ENCODE peak calls at places on chromosome 15, in six cellular contexts. One of them, this sample, is unnamed. For H3K9me3, the result is how much of the 10 kb centered on the place peaks cover.

GRCh38 chr15:73346735-73347312 is 21.9 kb downstream of the HCN4 start:
- DNase-seq in A549: peak
- DNase-seq in fibroblast of lung: peak
- DNase-seq in endodermal cell: peak
- DNase-seq in PC-3: peak
- DNase-seq in ovary: peak
- DNase-seq in this sample: peak

GRCh38 chr15:65980824-65981456 is 111.6 kb downstream of the RAB11A start:
- DNase-seq in A549: peak
- DNase-seq in fibroblast of lung: peak
- DNase-seq in endodermal cell: peak
- DNase-seq in PC-3: peak
- DNase-seq in ovary: peak
- DNase-seq in this sample: peak

GRCh38 chr15:72859023-72859756 is 75.6 kb upstream of the ADPGK start:
- DNase-seq in A549: no peak
- DNase-seq in fibroblast of lung: no peak
- DNase-seq in endodermal cell: no peak
- DNase-seq in PC-3: no peak
- DNase-seq in ovary: no peak
- DNase-seq in this sample: no peak

GRCh38 chr15:48096813-48097212 is 24.0 kb upstream of the SLC24A5 start:
- DNase-seq in A549: no peak
- DNase-seq in fibroblast of lung: peak
- DNase-seq in endodermal cell: no peak
- DNase-seq in PC-3: peak
- DNase-seq in ovary: no peak
- DNase-seq in this sample: peak

GRCh38 chr15:92719024-92719423 is 63.4 kb upstream of the FAM174B start:
- DNase-seq in A549: no peak
- DNase-seq in fibroblast of lung: no peak
- DNase-seq in endodermal cell: no peak
- DNase-seq in PC-3: no peak
- DNase-seq in ovary: no peak
- DNase-seq in this sample: peak

GRCh38 chr15:42090781-42091180 is 3.6 kb downstream of the PLA2G4D start:
- DNase-seq in A549: no peak
- DNase-seq in fibroblast of lung: no peak
- DNase-seq in endodermal cell: no peak
- DNase-seq in PC-3: no peak
- DNase-seq in ovary: no peak
- DNase-seq in this sample: no peak

GRCh38 chr15:63905558-63906265 is 72.0 kb upstream of the HERC1 start:
- DNase-seq in A549: no peak
- DNase-seq in fibroblast of lung: no peak
- DNase-seq in endodermal cell: no peak
- DNase-seq in PC-3: no peak
- DNase-seq in ovary: peak
- DNase-seq in this sample: no peak

GRCh38 chr15:74202461-74203401 is at the start of gene STRA6:
- DNase-seq in A549: peak
- DNase-seq in fibroblast of lung: peak
- DNase-seq in endodermal cell: peak
- DNase-seq in PC-3: no peak
- DNase-seq in ovary: peak
- DNase-seq in this sample: peak

GRCh38 chr15:41350057-41350717 is 17.5 kb downstream of the NUSAP1 start:
- DNase-seq in A549: no peak
- DNase-seq in fibroblast of lung: no peak
- DNase-seq in endodermal cell: no peak
- DNase-seq in PC-3: no peak
- DNase-seq in ovary: peak
- DNase-seq in this sample: no peak

GRCh38 chr15:29728418-29728817 is 93.8 kb downstream of the TJP1 start:
- DNase-seq in A549: no peak
- DNase-seq in fibroblast of lung: no peak
- DNase-seq in endodermal cell: no peak
- DNase-seq in PC-3: no peak
- DNase-seq in ovary: no peak
- DNase-seq in this sample: no peak

GRCh38 chr15:48936666-48937065 is 27.1 kb downstream of the SHC4 start:
- DNase-seq in A549: no peak
- DNase-seq in fibroblast of lung: peak
- DNase-seq in endodermal cell: no peak
- DNase-seq in PC-3: no peak
- DNase-seq in ovary: no peak
- DNase-seq in this sample: peak

GRCh38 chr15:39188930-39189329 is 391.9 kb upstream of the THBS1 start:
- DNase-seq in A549: peak
- DNase-seq in fibroblast of lung: peak
- DNase-seq in endodermal cell: no peak
- DNase-seq in PC-3: peak
- DNase-seq in ovary: no peak
- DNase-seq in this sample: peak

GRCh38 chr15:63977102-63977501 is 69.2 kb downstream of the DAPK2 start:
- DNase-seq in A549: no peak
- DNase-seq in fibroblast of lung: no peak
- DNase-seq in endodermal cell: peak
- DNase-seq in PC-3: no peak
- DNase-seq in ovary: no peak
- DNase-seq in this sample: no peak

GRCh38 chr15:65085990-65086679 is 9.6 kb downstream of the KBTBD13 start:
- DNase-seq in A549: peak
- DNase-seq in fibroblast of lung: no peak
- DNase-seq in endodermal cell: peak
- DNase-seq in PC-3: peak
- DNase-seq in ovary: no peak
- DNase-seq in this sample: peak

GRCh38 chr15:75452968-75453702 is 1.6 kb upstream of the SIN3A start:
- DNase-seq in A549: peak
- DNase-seq in fibroblast of lung: peak
- DNase-seq in endodermal cell: peak
- DNase-seq in PC-3: peak
- DNase-seq in ovary: peak
- DNase-seq in this sample: peak

GRCh38 chr15:97960364-97961066 is at the start of gene ARRDC4:
- DNase-seq in A549: peak
- DNase-seq in fibroblast of lung: peak
- DNase-seq in endodermal cell: peak
- DNase-seq in PC-3: peak
- DNase-seq in ovary: peak
- DNase-seq in this sample: peak

GRCh38 chr15:49164865-49165264 is 5.2 kb upstream of the GALK2 start:
- DNase-seq in A549: no peak
- DNase-seq in fibroblast of lung: no peak
- DNase-seq in endodermal cell: no peak
- DNase-seq in PC-3: no peak
- DNase-seq in ovary: no peak
- DNase-seq in this sample: no peak

GRCh38 chr15:80265021-80265420 is 13.0 kb upstream of the CTXND1 start:
- DNase-seq in A549: no peak
- DNase-seq in fibroblast of lung: no peak
- DNase-seq in endodermal cell: peak
- DNase-seq in PC-3: peak
- DNase-seq in ovary: no peak
- DNase-seq in this sample: no peak

GRCh38 chr15:69454953-69455352 is 2.3 kb downstream of the RPLP1 start:
- DNase-seq in A549: no peak
- DNase-seq in fibroblast of lung: no peak
- DNase-seq in endodermal cell: peak
- DNase-seq in PC-3: no peak
- DNase-seq in ovary: no peak
- DNase-seq in this sample: no peak

GRCh38 chr15:82768414-82769081 is 37.3 kb downstream of the FSD2 start:
- DNase-seq in A549: peak
- DNase-seq in fibroblast of lung: peak
- DNase-seq in endodermal cell: no peak
- DNase-seq in PC-3: peak
- DNase-seq in ovary: no peak
- DNase-seq in this sample: peak

GRCh38 chr15:95043933-95044313 is 812.6 kb downstream of the MCTP2 start:
- DNase-seq in A549: no peak
- DNase-seq in fibroblast of lung: no peak
- DNase-seq in endodermal cell: no peak
- DNase-seq in PC-3: no peak
- DNase-seq in ovary: no peak
- DNase-seq in this sample: no peak
- H3K9me3 ChIP-seq in A549: under half
- H3K9me3 ChIP-seq in fibroblast of lung: under half
- H3K9me3 ChIP-seq in endodermal cell: under half
- H3K9me3 ChIP-seq in PC-3: under half
- H3K9me3 ChIP-seq in ovary: under half
- H3K9me3 ChIP-seq in this sample: under half

GRCh38 chr15:25067725-25068309 is 113.0 kb downstream of the SNRPN start:
- DNase-seq in A549: no peak
- DNase-seq in fibroblast of lung: no peak
- DNase-seq in endodermal cell: no peak
- DNase-seq in PC-3: no peak
- DNase-seq in ovary: no peak
- DNase-seq in this sample: no peak
- H3K9me3 ChIP-seq in A549: half or more
- H3K9me3 ChIP-seq in fibroblast of lung: half or more
- H3K9me3 ChIP-seq in endodermal cell: half or more
- H3K9me3 ChIP-seq in PC-3: half or more
- H3K9me3 ChIP-seq in ovary: half or more
- H3K9me3 ChIP-seq in this sample: half or more

GRCh38 chr15:25070357-25070963 is 115.7 kb downstream of the SNRPN start:
- DNase-seq in A549: no peak
- DNase-seq in fibroblast of lung: no peak
- DNase-seq in endodermal cell: no peak
- DNase-seq in PC-3: no peak
- DNase-seq in ovary: no peak
- DNase-seq in this sample: no peak

GRCh38 chr15:25065286-25065685 is 110.5 kb downstream of the SNRPN start:
- DNase-seq in A549: no peak
- DNase-seq in fibroblast of lung: no peak
- DNase-seq in endodermal cell: no peak
- DNase-seq in PC-3: no peak
- DNase-seq in ovary: no peak
- DNase-seq in this sample: no peak

GRCh38 chr15:25066708-25067107 is 111.9 kb downstream of the SNRPN start:
- DNase-seq in A549: no peak
- DNase-seq in fibroblast of lung: no peak
- DNase-seq in endodermal cell: no peak
- DNase-seq in PC-3: no peak
- DNase-seq in ovary: peak
- DNase-seq in this sample: no peak

GRCh38 chr15:25065876-25066275 is 111.1 kb downstream of the SNRPN start:
- DNase-seq in A549: no peak
- DNase-seq in fibroblast of lung: no peak
- DNase-seq in endodermal cell: no peak
- DNase-seq in PC-3: no peak
- DNase-seq in ovary: peak
- DNase-seq in this sample: no peak

GRCh38 chr15:25068696-25069095 is 113.9 kb downstream of the SNRPN start:
- DNase-seq in A549: no peak
- DNase-seq in fibroblast of lung: no peak
- DNase-seq in endodermal cell: no peak
- DNase-seq in PC-3: no peak
- DNase-seq in ovary: no peak
- DNase-seq in this sample: no peak
- H3K9me3 ChIP-seq in A549: half or more
- H3K9me3 ChIP-seq in fibroblast of lung: half or more
- H3K9me3 ChIP-seq in endodermal cell: half or more
- H3K9me3 ChIP-seq in PC-3: half or more
- H3K9me3 ChIP-seq in ovary: half or more
- H3K9me3 ChIP-seq in this sample: half or more

GRCh38 chr15:100002091-100002620 is 268.9 kb upstream of the LYSMD4 start:
- DNase-seq in A549: no peak
- DNase-seq in fibroblast of lung: no peak
- DNase-seq in endodermal cell: no peak
- DNase-seq in PC-3: no peak
- DNase-seq in ovary: no peak
- DNase-seq in this sample: no peak

GRCh38 chr15:100001405-100001804 is 268.2 kb upstream of the LYSMD4 start:
- DNase-seq in A549: no peak
- DNase-seq in fibroblast of lung: peak
- DNase-seq in endodermal cell: no peak
- DNase-seq in PC-3: no peak
- DNase-seq in ovary: no peak
- DNase-seq in this sample: no peak

GRCh38 chr15:100005715-100006114 is 272.5 kb upstream of the LYSMD4 start:
- DNase-seq in A549: no peak
- DNase-seq in fibroblast of lung: no peak
- DNase-seq in endodermal cell: peak
- DNase-seq in PC-3: no peak
- DNase-seq in ovary: no peak
- DNase-seq in this sample: no peak

GRCh38 chr15:100005013-100005412 is 271.8 kb upstream of the LYSMD4 start:
- DNase-seq in A549: no peak
- DNase-seq in fibroblast of lung: no peak
- DNase-seq in endodermal cell: peak
- DNase-seq in PC-3: no peak
- DNase-seq in ovary: no peak
- DNase-seq in this sample: no peak

GRCh38 chr15:100002787-100003536 is 269.7 kb upstream of the LYSMD4 start:
- DNase-seq in A549: no peak
- DNase-seq in fibroblast of lung: no peak
- DNase-seq in endodermal cell: peak
- DNase-seq in PC-3: no peak
- DNase-seq in ovary: no peak
- DNase-seq in this sample: no peak
- H3K9me3 ChIP-seq in A549: under half
- H3K9me3 ChIP-seq in fibroblast of lung: under half
- H3K9me3 ChIP-seq in endodermal cell: under half
- H3K9me3 ChIP-seq in PC-3: under half
- H3K9me3 ChIP-seq in ovary: under half
- H3K9me3 ChIP-seq in this sample: under half

GRCh38 chr15:85685366-85685765 is 109.4 kb downstream of the KLHL25 start:
- DNase-seq in A549: no peak
- DNase-seq in fibroblast of lung: no peak
- DNase-seq in endodermal cell: no peak
- DNase-seq in PC-3: no peak
- DNase-seq in ovary: no peak
- DNase-seq in this sample: no peak
- H3K9me3 ChIP-seq in A549: under half
- H3K9me3 ChIP-seq in fibroblast of lung: under half
- H3K9me3 ChIP-seq in endodermal cell: under half
- H3K9me3 ChIP-seq in PC-3: under half
- H3K9me3 ChIP-seq in ovary: under half
- H3K9me3 ChIP-seq in this sample: under half

GRCh38 chr15:51864408-51865056 is 35.1 kb downstream of the TMOD3 start:
- DNase-seq in A549: no peak
- DNase-seq in fibroblast of lung: peak
- DNase-seq in endodermal cell: no peak
- DNase-seq in PC-3: peak
- DNase-seq in ovary: no peak
- DNase-seq in this sample: no peak
- H3K9me3 ChIP-seq in A549: under half
- H3K9me3 ChIP-seq in fibroblast of lung: under half
- H3K9me3 ChIP-seq in endodermal cell: under half
- H3K9me3 ChIP-seq in PC-3: under half
- H3K9me3 ChIP-seq in ovary: under half
- H3K9me3 ChIP-seq in this sample: under half

DNA sequence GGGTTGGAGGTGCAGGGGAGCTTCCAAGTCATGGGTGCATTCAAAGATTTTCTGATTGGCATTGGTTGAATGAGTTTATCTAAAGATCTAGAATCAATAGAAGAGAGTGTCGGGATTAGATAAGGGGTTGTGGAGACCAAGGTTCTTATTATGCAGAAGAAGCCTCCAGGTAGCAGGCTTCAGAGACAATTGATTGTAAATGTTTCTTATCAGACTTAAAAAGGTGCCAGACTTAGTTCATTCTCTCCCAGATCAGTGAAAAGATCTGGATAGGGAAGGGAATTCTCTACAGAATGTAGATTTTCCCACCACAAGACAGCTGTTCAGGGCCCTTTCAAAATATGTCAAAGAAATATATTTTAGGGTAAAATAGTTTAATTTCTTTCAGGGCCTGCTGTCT is 129.5 kb downstream of the LIPC start:
- DNase-seq in A549: no peak
- DNase-seq in fibroblast of lung: no peak
- DNase-seq in endodermal cell: no peak
- DNase-seq in PC-3: no peak
- DNase-seq in ovary: no peak
- DNase-seq in this sample: no peak
- H3K9me3 ChIP-seq in A549: under half
- H3K9me3 ChIP-seq in fibroblast of lung: under half
- H3K9me3 ChIP-seq in endodermal cell: under half
- H3K9me3 ChIP-seq in PC-3: under half
- H3K9me3 ChIP-seq in ovary: under half
- H3K9me3 ChIP-seq in this sample: under half

This sample was measured in adipocyte.